ENCODE peak calls at places on chromosomes 13 and 19, in seven cellular contexts. N is CD8-positive, alpha-beta memory T cell; S is heart left ventricle; I is hepatocyte; E is A549; D is aorta; C is PC-3. W is an unnamed sample.

GRCh38 chr13:21901326-21901725 is 230.5 kb downstream of the FGF9 start:
- DNase-seq in E (no peak), N (no peak), C (no peak), I (no peak), S (no peak), D (no peak), W (no peak)

GRCh38 chr19:1379961-1380489 is 3.7 kb upstream of the NDUFS7 start:
- DNase-seq in D (no peak), I (no peak), E (no peak), N (no peak), S (no peak), C (no peak), W (no peak)

GRCh38 chr19:5627395-5627904 is 4.6 kb downstream of the SAFB start:
- DNase-seq in N (no peak), C (no peak), E (no peak), I (no peak), D (peak), S (peak), W (no peak)

GRCh38 chr19:18477042-18477760 is 39.3 kb upstream of the ISYNA1 start:
- DNase-seq in C (no peak), S (no peak), N (no peak), I (no peak), D (peak), E (peak), W (no peak)

GRCh38 chr13:54029226-54029625 is 1000.6 kb downstream of the OLFM4 start:
- DNase-seq in S (no peak), E (peak), D (no peak), N (no peak), C (peak), I (peak), W (peak)

GRCh38 chr19:8641908-8642547 is 11.6 kb downstream of the NFILZ start:
- DNase-seq in C (peak), I (peak), N (no peak), E (peak), S (no peak), D (no peak), W (peak)

GRCh38 chr13:45878966-45879365 is 27.4 kb upstream of the SIAH3 start:
- DNase-seq in D (no peak), E (no peak), I (no peak), N (no peak), S (no peak), C (no peak), W (no peak)

GRCh38 chr13:104984296-104984818 is 1551.1 kb downstream of the EFNB2 start:
- DNase-seq in E (no peak), D (peak), N (peak), I (peak), S (peak), C (peak), W (no peak)

GRCh38 chr13:107867701-107868661 is 347.4 kb downstream of the LIG4 start:
- DNase-seq in S (no peak), C (peak), I (peak), D (no peak), E (peak), N (no peak), W (no peak)

GRCh38 chr19:15154002-15154612 is 46.7 kb downstream of the NOTCH3 start:
- DNase-seq in E (peak), S (no peak), I (peak), D (peak), N (no peak), C (peak), W (peak)

GRCh38 chr19:46745521-46746280 is at the start of gene FKRP:
- DNase-seq in N (peak), I (peak), S (peak), E (no peak), D (peak), C (no peak), W (no peak)

GRCh38 chr19:38252935-38253691 is 3.1 kb downstream of the PPP1R14A start:
- DNase-seq in N (no peak), S (peak), C (no peak), D (peak), I (peak), E (no peak), W (no peak)

GRCh38 chr13:72864142-72865035 is 82.5 kb downstream of the PIBF1 start:
- DNase-seq in E (no peak), C (peak), S (no peak), N (no peak), I (peak), D (no peak), W (no peak)

GRCh38 chr13:43546260-43546659 is 240.5 kb downstream of the ENOX1 start:
- DNase-seq in N (no peak), I (no peak), D (no peak), C (no peak), S (peak), E (no peak), W (no peak)

GRCh38 chr13:46728777-46729176 is 68.2 kb downstream of the ESD start:
- DNase-seq in I (no peak), N (no peak), D (no peak), C (peak), E (peak), S (no peak), W (peak)

GRCh38 chr13:103515410-103515809 is 449.2 kb upstream of the SLC10A2 start:
- DNase-seq in C (no peak), N (no peak), S (no peak), E (no peak), I (no peak), D (no peak), W (no peak)

GRCh38 chr13:21232196-21232595 is 55.7 kb downstream of the MRPL57 start:
- DNase-seq in C (no peak), N (no peak), D (no peak), S (peak), E (no peak), I (peak), W (no peak)

GRCh38 chr13:34733720-34734119 is 208.3 kb upstream of the NBEA start:
- DNase-seq in E (no peak), C (no peak), D (no peak), S (no peak), I (peak), N (no peak), W (peak)

GRCh38 chr19:50725932-50726230 is 2.7 kb downstream of the CLEC11A start:
- DNase-seq in S (no peak), D (no peak), C (no peak), I (no peak), E (no peak), N (no peak), W (no peak)

GRCh38 chr13:106376411-106377112 is 158.9 kb downstream of the EFNB2 start:
- DNase-seq in D (peak), S (no peak), I (no peak), E (peak), C (peak), N (no peak), W (peak)

GRCh38 chr13:58906329-58907007 is 1257.3 kb downstream of the DIAPH3 start:
- DNase-seq in S (peak), I (no peak), C (no peak), N (no peak), D (no peak), E (no peak), W (no peak)

GRCh38 chr19:36488816-36489138 is 584 bp downstream of the ZNF566 start:
- DNase-seq in S (no peak), I (peak), D (no peak), E (no peak), N (no peak), C (peak), W (no peak)

GRCh38 chr19:41599175-41599966 is 23.4 kb downstream of the CEACAM21 start:
- DNase-seq in I (no peak), E (no peak), N (no peak), D (no peak), C (no peak), S (no peak), W (no peak)

GRCh38 chr19:53961523-53962345 is 1.0 kb upstream of the CACNG8 start:
- DNase-seq in C (no peak), S (no peak), D (no peak), E (peak), N (no peak), I (no peak), W (no peak)

GRCh38 chr19:34879563-34879962 is 47.1 kb upstream of the ZNF30 start:
- DNase-seq in S (no peak), D (no peak), E (no peak), N (no peak), C (no peak), I (no peak), W (no peak)

GRCh38 chr13:94660695-94661324 is 51.5 kb downstream of the SOX21 start:
- DNase-seq in S (no peak), D (no peak), I (no peak), C (peak), E (peak), N (no peak), W (no peak)

GRCh38 chr19:17081672-17082630 is 6.4 kb downstream of the MYO9B start:
- DNase-seq in S (peak), I (no peak), D (peak), N (no peak), C (no peak), E (no peak), W (no peak)

GRCh38 chr19:12726988-12727316 is 3.2 kb upstream of the TNPO2 start:
- DNase-seq in I (no peak), N (no peak), E (no peak), S (no peak), C (no peak), D (no peak), W (no peak)

GRCh38 chr13:108807841-108808240 is 178.4 kb downstream of the MYO16 start:
- DNase-seq in C (no peak), D (no peak), I (no peak), N (no peak), E (no peak), S (no peak), W (peak)

GRCh38 chr19:45577111-45577905 is 7.3 kb downstream of the OPA3 start:
- DNase-seq in S (peak), I (peak), E (peak), D (no peak), N (peak), C (peak), W (peak)

GRCh38 chr19:29682236-29682895 is 17.1 kb downstream of the PLEKHF1 start:
- DNase-seq in C (no peak), S (peak), I (no peak), N (no peak), E (no peak), D (peak), W (no peak)

GRCh38 chr13:78247362-78247761 is 328.7 kb upstream of the EDNRB start:
- DNase-seq in E (no peak), C (no peak), I (no peak), S (no peak), N (no peak), D (no peak), W (no peak)

GRCh38 chr13:76965759-76966421 is 17.6 kb downstream of the ACOD1 start:
- DNase-seq in E (no peak), S (peak), D (peak), C (peak), I (peak), N (no peak), W (peak)

GRCh38 chr13:24075137-24075975 is 85.2 kb upstream of the SPATA13 start:
- DNase-seq in C (peak), S (no peak), N (no peak), D (no peak), I (no peak), E (no peak), W (peak)

GRCh38 chr19:11261902-11262839 is at the start of gene DOCK6:
- DNase-seq in E (no peak), S (peak), I (peak), D (no peak), C (peak), N (no peak), W (peak)

GRCh38 chr19:40805258-40805868 is 6.4 kb downstream of the EGLN2 start:
- DNase-seq in C (no peak), D (no peak), N (peak), I (no peak), S (peak), E (no peak), W (no peak)

GRCh38 chr19:19464339-19465098 is 50.8 kb downstream of the TSSK6 start:
- DNase-seq in C (no peak), E (no peak), S (no peak), I (peak), D (no peak), N (no peak), W (peak)

GRCh38 chr13:34201050-34201913 is 383.3 kb downstream of the RFC3 start:
- DNase-seq in N (no peak), S (no peak), D (no peak), E (peak), C (peak), I (peak), W (peak)

DNA sequence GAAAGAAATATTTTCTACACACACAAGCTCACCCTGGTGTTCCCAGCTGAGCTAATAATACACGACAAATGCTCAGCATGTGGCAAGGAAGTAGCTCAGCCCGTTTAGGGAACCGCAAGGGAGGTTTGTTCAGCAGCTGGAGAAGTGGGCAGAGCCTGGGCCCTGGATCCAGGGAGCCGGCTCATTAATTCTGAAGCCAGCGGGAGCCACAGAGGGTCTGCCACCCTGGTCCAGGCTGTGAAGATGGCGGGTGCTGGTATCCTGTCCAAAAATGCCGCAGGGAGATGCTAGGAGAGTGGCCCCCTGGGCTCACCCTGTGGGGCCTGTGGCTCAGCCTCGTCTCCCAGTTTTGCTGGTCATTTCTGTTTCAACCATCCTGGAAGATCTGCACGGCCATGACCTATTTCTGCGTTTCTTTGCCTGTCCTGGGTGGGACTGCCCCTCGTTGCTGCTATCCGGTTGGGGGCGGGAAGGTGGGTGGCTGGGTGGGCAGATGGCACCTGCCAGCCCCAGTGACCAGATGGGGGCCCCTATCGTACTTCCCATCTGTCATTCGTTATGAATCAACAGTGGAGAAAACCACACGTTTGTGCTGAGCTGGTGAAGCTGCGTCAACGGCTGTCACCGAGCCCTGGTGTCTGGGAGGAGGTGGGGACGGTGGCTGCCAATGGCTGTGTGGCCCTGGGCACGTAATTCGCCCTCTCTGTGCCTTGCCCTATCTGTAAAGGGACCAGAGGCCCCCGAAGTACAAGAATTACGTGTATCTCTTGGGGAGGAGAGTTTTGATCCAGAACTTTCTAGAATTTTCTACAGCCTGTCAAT is 2.7 kb upstream of the GNA15 start:
- DNase-seq in S (peak), E (no peak), C (no peak), I (no peak), N (peak), D (peak), W (peak)
- H3K27ac ChIP-seq in S (peak), E (no peak), C (no peak), I (no peak), N (peak), D (no peak), W (no peak)

GRCh38 chr13:113178896-113179167 is 20.4 kb downstream of the PROZ start:
- DNase-seq in S (no peak), D (no peak), N (no peak), C (no peak), I (no peak), E (no peak), W (no peak)
- H3K27ac ChIP-seq in S (no peak), D (no peak), N (no peak), C (peak), I (no peak), E (no peak), W (no peak)

DNA sequence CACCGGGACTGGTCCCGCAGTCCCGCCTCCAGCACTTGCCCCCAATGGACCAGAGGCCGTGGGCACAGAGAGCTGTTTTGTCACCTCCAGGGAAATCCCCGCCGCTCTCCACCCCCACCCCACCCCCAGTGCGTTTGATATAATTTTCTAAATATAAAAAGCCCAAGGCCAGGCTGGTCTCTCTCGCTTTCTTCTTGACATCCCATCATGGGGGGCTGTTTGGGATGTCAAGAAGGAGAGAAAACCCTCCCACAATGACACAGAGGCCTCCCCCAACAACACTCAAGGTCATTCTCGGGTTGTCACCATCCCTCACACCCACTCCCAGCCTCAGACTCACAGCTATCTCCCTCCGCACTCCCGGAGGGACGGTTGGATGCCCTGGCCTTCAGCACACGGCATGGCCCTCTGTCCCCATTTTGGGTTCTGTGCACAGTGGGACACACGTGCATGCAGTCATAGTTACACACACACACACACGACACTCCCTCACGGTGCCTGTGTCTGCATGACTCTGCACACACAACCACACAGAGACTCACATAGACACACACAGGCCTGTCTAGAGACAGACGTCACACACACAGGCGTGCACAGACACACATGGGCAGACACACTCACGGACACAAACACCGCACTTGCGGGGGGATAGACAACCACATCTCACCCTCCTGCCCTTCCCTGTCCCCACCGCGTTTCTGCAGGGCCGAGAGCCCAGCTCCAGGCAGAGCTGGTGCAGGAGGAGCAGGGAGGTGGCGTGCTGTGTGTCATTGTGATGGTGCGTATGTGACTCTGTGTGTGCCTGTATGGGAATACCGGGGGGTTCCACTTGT is 4.8 kb upstream of the NFIC start:
- DNase-seq in E (no peak), C (no peak), D (no peak), S (no peak), N (no peak), I (no peak), W (no peak)
- H3K27ac ChIP-seq in E (peak), C (no peak), D (no peak), S (peak), N (peak), I (no peak), W (no peak)

DNA sequence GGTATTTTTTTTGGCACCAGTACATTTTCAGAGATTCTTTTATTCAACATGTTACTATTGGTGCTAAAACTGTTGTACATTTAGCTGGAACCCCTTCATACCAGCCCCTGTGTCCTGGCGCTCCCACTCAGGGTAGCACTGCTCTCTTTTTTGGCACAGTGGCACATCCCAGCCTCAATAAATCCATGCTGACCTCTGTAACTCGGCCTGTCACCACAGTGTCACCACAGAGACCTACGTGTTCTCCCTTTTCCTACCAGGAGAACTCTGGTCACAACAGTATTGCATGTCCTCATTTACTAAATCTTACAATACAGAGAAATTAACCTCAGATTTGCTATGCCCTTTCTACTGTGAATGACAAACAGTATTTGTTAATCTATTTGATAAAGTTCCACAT is 10.2 kb downstream of the MPHOSPH8 start:
- DNase-seq in C (no peak), S (no peak), E (no peak), N (no peak), D (no peak), I (no peak), W (no peak)
- H3K27ac ChIP-seq in C (no peak), S (no peak), E (no peak), N (no peak), D (no peak), I (no peak), W (no peak)

DNA sequence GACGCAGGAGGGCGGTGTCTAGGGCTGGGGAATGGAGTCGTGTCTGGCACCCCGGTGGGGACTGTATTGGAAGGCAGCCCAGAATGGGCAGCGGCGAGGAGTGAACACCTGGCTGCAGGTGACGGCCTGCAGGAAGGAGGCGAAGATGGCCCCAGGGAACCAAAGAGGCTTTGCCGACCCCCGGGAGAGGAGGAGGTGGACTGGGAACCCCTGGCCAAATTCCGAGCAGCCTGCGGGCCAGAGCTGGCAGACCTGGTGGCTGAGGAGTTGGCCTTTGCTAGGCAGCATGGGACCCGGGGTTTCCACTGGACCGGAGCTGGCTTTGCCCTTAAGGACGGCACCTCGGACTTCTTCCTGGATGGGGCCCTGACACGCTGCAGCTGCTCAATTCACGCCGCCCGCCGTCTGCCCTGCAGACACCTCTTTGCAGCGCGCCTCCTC is 25.9 kb downstream of the ZSWIM9 start:
- DNase-seq in S (no peak), D (no peak), I (no peak), C (no peak), N (no peak), E (no peak), W (no peak)
- H3K27ac ChIP-seq in S (no peak), D (no peak), I (no peak), C (no peak), N (no peak), E (no peak), W (no peak)

GRCh38 chr13:42497798-42498197 is 76.2 kb upstream of the TNFSF11 start:
- DNase-seq in E (no peak), I (peak), D (no peak), S (no peak), C (peak), N (no peak), W (peak)
- H3K27ac ChIP-seq in E (no peak), I (no peak), D (no peak), S (no peak), C (peak), N (no peak), W (no peak)